ENCODE peak calls at places on chromosomes 3 and 15, in nine cellular contexts. G is activated CD8-positive, alpha-beta memory T cell treated with anti-CD3 and anti-CD28 coated beads, Interleukin-2, amount 50 U/mL, for 4 hours; P is RPMI7951; D is glutamatergic neuron; Q is BJ; U is effector memory CD4-positive, alpha-beta T cell; L is T-helper 2 cell; R is fibroblast of lung; T is activated CD4-positive, alpha-beta T cell treated with anti-CD3 and anti-CD28 coated beads, Interleukin-2, amount 50 U/mL, for 4 hours. M is an unnamed sample.

GRCh38 chr3:140553591-140553990 is 124.3 kb upstream of the TRIM42 start:
- DNase-seq in L (no peak), Q (no peak), U (no peak), T (no peak), G (no peak), P (no peak), R (no peak), D (no peak), M (no peak)

GRCh38 chr3:41740374-41740773 is 221.5 kb downstream of the ULK4 start:
- DNase-seq in D (no peak), P (no peak), L (no peak), T (no peak), Q (no peak), G (no peak), U (no peak), R (no peak), M (no peak)

GRCh38 chr3:52532838-52533622 is 627 bp downstream of the NT5DC2 start:
- DNase-seq in L (peak), R (peak), P (no peak), G (peak), Q (no peak), U (no peak), T (no peak), D (peak), M (peak)

GRCh38 chr15:68430471-68431036 is 1.4 kb downstream of the ITGA11 start:
- DNase-seq in R (no peak), T (no peak), D (no peak), U (no peak), G (no peak), P (no peak), Q (no peak), L (no peak), M (peak)

GRCh38 chr3:167913218-167913902 is 177.8 kb downstream of the SERPINI1 start:
- DNase-seq in P (peak), G (no peak), L (no peak), R (peak), D (no peak), Q (no peak), T (no peak), U (no peak), M (no peak)

GRCh38 chr3:36434682-36435426 is 54.5 kb downstream of the STAC start:
- DNase-seq in T (no peak), G (no peak), L (no peak), Q (peak), D (no peak), R (peak), U (no peak), P (no peak), M (no peak)

GRCh38 chr3:124810970-124811369 is 76.2 kb downstream of the ITGB5 start:
- DNase-seq in G (no peak), L (no peak), P (no peak), Q (no peak), U (no peak), R (no peak), T (no peak), D (no peak), M (no peak)

GRCh38 chr3:131917006-131917405 is 117.8 kb downstream of the CPNE4 start:
- DNase-seq in P (peak), G (no peak), R (no peak), D (no peak), Q (no peak), T (no peak), L (no peak), U (no peak), M (no peak)

GRCh38 chr3:15633766-15634588 is 32.4 kb downstream of the BTD start:
- DNase-seq in D (no peak), R (peak), U (no peak), T (no peak), G (no peak), L (no peak), Q (no peak), P (peak), M (no peak)

GRCh38 chr3:147392083-147392916 is 14.0 kb downstream of the ZIC4 start:
- DNase-seq in Q (peak), U (no peak), L (no peak), T (no peak), P (peak), D (peak), R (no peak), G (no peak), M (no peak)

GRCh38 chr3:136624381-136624780 is 127.8 kb downstream of the STAG1 start:
- DNase-seq in L (no peak), U (no peak), P (no peak), D (no peak), G (no peak), R (no peak), T (no peak), Q (no peak), M (no peak)

GRCh38 chr3:186821429-186822367 is 15.4 kb upstream of the RFC4 start:
- DNase-seq in L (no peak), P (peak), Q (no peak), D (no peak), R (peak), U (no peak), T (no peak), G (no peak), M (no peak)

GRCh38 chr3:111080357-111080937 is 8.8 kb downstream of the NECTIN3 start:
- DNase-seq in P (peak), Q (no peak), R (peak), L (no peak), G (no peak), U (no peak), T (no peak), D (no peak), M (no peak)

GRCh38 chr15:26891448-26891881 is 24.6 kb downstream of the GABRA5 start:
- DNase-seq in D (peak), U (no peak), G (no peak), Q (no peak), L (no peak), R (peak), P (peak), T (no peak), M (no peak)

GRCh38 chr3:112124901-112125607 is 8.0 kb downstream of the GCSAM start:
- DNase-seq in P (no peak), T (no peak), D (no peak), R (no peak), Q (no peak), G (no peak), U (no peak), L (no peak), M (no peak)

GRCh38 chr3:151841801-151842200 is 27.9 kb downstream of the AADAC start:
- DNase-seq in R (no peak), Q (no peak), G (no peak), L (no peak), P (peak), T (no peak), D (no peak), U (no peak), M (no peak)

GRCh38 chr3:37144806-37145205 is 29.6 kb downstream of the LRRFIP2 start:
- DNase-seq in R (no peak), D (no peak), U (no peak), L (no peak), T (no peak), Q (no peak), G (no peak), P (peak), M (no peak)

GRCh38 chr3:108565506-108565905 is 23.7 kb downstream of the CIP2A start:
- DNase-seq in T (no peak), P (no peak), U (no peak), D (no peak), G (no peak), Q (no peak), L (no peak), R (no peak), M (no peak)

GRCh38 chr3:12577379-12577778 is 20.5 kb downstream of the MKRN2 start:
- DNase-seq in L (no peak), P (no peak), T (no peak), U (no peak), G (no peak), Q (no peak), R (no peak), D (no peak), M (no peak)

GRCh38 chr15:38696120-38696727 is 131.6 kb upstream of the RASGRP1 start:
- DNase-seq in U (peak), R (no peak), T (peak), Q (no peak), D (no peak), L (peak), P (peak), G (peak), M (no peak)

GRCh38 chr3:127458698-127459097 is 131.8 kb downstream of the TPRA1 start:
- DNase-seq in T (no peak), Q (no peak), G (no peak), P (peak), L (no peak), D (peak), U (no peak), R (no peak), M (no peak)

GRCh38 chr3:170420307-170420821 is 1.7 kb downstream of the CLDN11 start:
- DNase-seq in L (no peak), Q (no peak), D (no peak), R (peak), U (no peak), T (no peak), G (no peak), P (no peak), M (no peak)

GRCh38 chr3:63791974-63792373 is 27.1 kb upstream of the C3orf49 start:
- DNase-seq in Q (peak), U (no peak), P (peak), L (no peak), G (no peak), T (no peak), D (no peak), R (peak), M (no peak)

GRCh38 chr3:11236588-11237461 is 35.4 kb upstream of the ATG7 start:
- DNase-seq in U (peak), T (peak), L (peak), G (peak), D (peak), Q (peak), P (peak), R (peak), M (no peak)

GRCh38 chr3:101148001-101148400 is 154.8 kb upstream of the ABI3BP start:
- DNase-seq in U (no peak), L (no peak), T (no peak), D (no peak), P (no peak), Q (no peak), G (no peak), R (no peak), M (no peak)

GRCh38 chr15:89531796-89532537 is 35.6 kb upstream of the RHCG start:
- DNase-seq in Q (no peak), G (no peak), R (no peak), L (no peak), P (no peak), U (no peak), T (no peak), D (no peak), M (no peak)

M was measured in CD14-positive monocyte.